ENCODE peak calls at places on chromosomes 12 and 14, in nine cellular contexts. One of them, this sample, is unnamed.

GRCh38 chr12:67433393-67434175 is 164.4 kb downstream of the CAND1 start:
- DNase-seq in GM03348: no peak
- DNase-seq in left lobe of liver: no peak
- DNase-seq in CD8-positive, alpha-beta T cell: no peak
- DNase-seq in HCEC 1CT: peak; percentile 47
- DNase-seq in pancreas: no peak
- DNase-seq in left colon: no peak
- DNase-seq in dermis blood vessel endothelial cell: no peak
- DNase-seq in adipocyte: no peak
- DNase-seq in this sample: peak; percentile 71

GRCh38 chr14:22189873-22190272 is 399.2 kb downstream of the DAD1 start:
- DNase-seq in pancreas: no peak
- DNase-seq in HCEC 1CT: no peak
- DNase-seq in dermis blood vessel endothelial cell: no peak
- DNase-seq in CD8-positive, alpha-beta T cell: no peak
- DNase-seq in left lobe of liver: no peak
- DNase-seq in adipocyte: no peak
- DNase-seq in GM03348: no peak
- DNase-seq in left colon: no peak
- DNase-seq in this sample: no peak

GRCh38 chr12:109779382-109779781 is 53.8 kb downstream of the TRPV4 start:
- DNase-seq in dermis blood vessel endothelial cell: peak; percentile 33
- DNase-seq in pancreas: no peak
- DNase-seq in left lobe of liver: no peak
- DNase-seq in HCEC 1CT: no peak
- DNase-seq in GM03348: no peak
- DNase-seq in left colon: no peak
- DNase-seq in CD8-positive, alpha-beta T cell: no peak
- DNase-seq in adipocyte: no peak
- DNase-seq in this sample: no peak

GRCh38 chr12:121033625-121034349 is 5.3 kb downstream of the OASL start:
- DNase-seq in HCEC 1CT: peak; percentile 40
- DNase-seq in pancreas: no peak
- DNase-seq in left colon: no peak
- DNase-seq in GM03348: peak; percentile 26
- DNase-seq in left lobe of liver: no peak
- DNase-seq in CD8-positive, alpha-beta T cell: peak; percentile 49
- DNase-seq in dermis blood vessel endothelial cell: no peak
- DNase-seq in adipocyte: peak; percentile 21
- DNase-seq in this sample: peak; percentile 61

GRCh38 chr12:114855678-114856077 is 171.7 kb upstream of the TBX3 start:
- DNase-seq in left colon: no peak
- DNase-seq in CD8-positive, alpha-beta T cell: no peak
- DNase-seq in pancreas: no peak
- DNase-seq in left lobe of liver: no peak
- DNase-seq in GM03348: no peak
- DNase-seq in dermis blood vessel endothelial cell: no peak
- DNase-seq in HCEC 1CT: no peak
- DNase-seq in adipocyte: no peak
- DNase-seq in this sample: no peak

GRCh38 chr14:90293766-90294471 is 37.6 kb downstream of the PSMC1 start:
- DNase-seq in adipocyte: no peak
- DNase-seq in dermis blood vessel endothelial cell: no peak
- DNase-seq in pancreas: no peak
- DNase-seq in GM03348: no peak
- DNase-seq in HCEC 1CT: no peak
- DNase-seq in left lobe of liver: no peak
- DNase-seq in left colon: no peak
- DNase-seq in CD8-positive, alpha-beta T cell: no peak
- DNase-seq in this sample: no peak

GRCh38 chr14:37197421-37198272 is at the start of gene MIPOL1:
- DNase-seq in CD8-positive, alpha-beta T cell: no peak
- DNase-seq in left lobe of liver: peak; percentile 92
- DNase-seq in left colon: peak; percentile 77
- DNase-seq in HCEC 1CT: peak; percentile 90
- DNase-seq in pancreas: peak; percentile 91
- DNase-seq in dermis blood vessel endothelial cell: peak; percentile 93
- DNase-seq in adipocyte: peak; percentile 97
- DNase-seq in GM03348: peak; percentile 98
- DNase-seq in this sample: peak; percentile 82

GRCh38 chr14:99262977-99263448 is 9.0 kb downstream of the BCL11B start:
- DNase-seq in left lobe of liver: no peak
- DNase-seq in CD8-positive, alpha-beta T cell: no peak
- DNase-seq in adipocyte: no peak
- DNase-seq in HCEC 1CT: no peak
- DNase-seq in left colon: no peak
- DNase-seq in pancreas: no peak
- DNase-seq in dermis blood vessel endothelial cell: no peak
- DNase-seq in GM03348: no peak
- DNase-seq in this sample: no peak

GRCh38 chr14:73465833-73466532 is 7.6 kb upstream of the NUMB start:
- DNase-seq in HCEC 1CT: no peak
- DNase-seq in left lobe of liver: no peak
- DNase-seq in CD8-positive, alpha-beta T cell: no peak
- DNase-seq in dermis blood vessel endothelial cell: peak; percentile 49
- DNase-seq in left colon: no peak
- DNase-seq in pancreas: no peak
- DNase-seq in GM03348: no peak
- DNase-seq in adipocyte: no peak
- DNase-seq in this sample: no peak

GRCh38 chr14:61934385-61934784 is 172.2 kb downstream of the SNAPC1 start:
- DNase-seq in HCEC 1CT: peak; percentile 99
- DNase-seq in left lobe of liver: no peak
- DNase-seq in dermis blood vessel endothelial cell: no peak
- DNase-seq in pancreas: no peak
- DNase-seq in GM03348: peak; percentile 63
- DNase-seq in CD8-positive, alpha-beta T cell: no peak
- DNase-seq in left colon: no peak
- DNase-seq in adipocyte: peak; percentile 86
- DNase-seq in this sample: peak; percentile 86

GRCh38 chr12:54277823-54278276 is 2.1 kb downstream of the CBX5 start:
- DNase-seq in CD8-positive, alpha-beta T cell: no peak
- DNase-seq in GM03348: peak; percentile 74
- DNase-seq in HCEC 1CT: peak; percentile 37
- DNase-seq in dermis blood vessel endothelial cell: no peak
- DNase-seq in left colon: no peak
- DNase-seq in adipocyte: peak; percentile 55
- DNase-seq in left lobe of liver: no peak
- DNase-seq in pancreas: no peak
- DNase-seq in this sample: peak; percentile 34

GRCh38 chr12:29241821-29242591 is 92.9 kb downstream of the FAR2 start:
- DNase-seq in dermis blood vessel endothelial cell: peak; percentile 77
- DNase-seq in left lobe of liver: peak; percentile 54
- DNase-seq in GM03348: peak; percentile 70
- DNase-seq in adipocyte: peak; percentile 86
- DNase-seq in pancreas: no peak
- DNase-seq in HCEC 1CT: peak; percentile 89
- DNase-seq in CD8-positive, alpha-beta T cell: no peak
- DNase-seq in left colon: peak; percentile 56
- DNase-seq in this sample: peak; percentile 96

GRCh38 chr14:91252901-91253794 is 8.6 kb upstream of the GPR68 start:
- DNase-seq in pancreas: peak; percentile 83
- DNase-seq in dermis blood vessel endothelial cell: peak; percentile 42
- DNase-seq in left colon: no peak
- DNase-seq in left lobe of liver: no peak
- DNase-seq in GM03348: peak; percentile 85
- DNase-seq in CD8-positive, alpha-beta T cell: no peak
- DNase-seq in adipocyte: peak; percentile 66
- DNase-seq in HCEC 1CT: no peak
- DNase-seq in this sample: no peak

GRCh38 chr12:6818246-6819006 is 3.2 kb upstream of the GPR162 start:
- DNase-seq in HCEC 1CT: no peak
- DNase-seq in CD8-positive, alpha-beta T cell: no peak
- DNase-seq in pancreas: no peak
- DNase-seq in left colon: no peak
- DNase-seq in left lobe of liver: peak; percentile 66
- DNase-seq in adipocyte: no peak
- DNase-seq in dermis blood vessel endothelial cell: no peak
- DNase-seq in GM03348: no peak
- DNase-seq in this sample: no peak

GRCh38 chr14:73280903-73281302 is 43.6 kb downstream of the PAPLN start:
- DNase-seq in GM03348: no peak
- DNase-seq in left lobe of liver: no peak
- DNase-seq in CD8-positive, alpha-beta T cell: no peak
- DNase-seq in left colon: no peak
- DNase-seq in pancreas: no peak
- DNase-seq in dermis blood vessel endothelial cell: no peak
- DNase-seq in HCEC 1CT: no peak
- DNase-seq in adipocyte: no peak
- DNase-seq in this sample: no peak

This sample was measured in fibroblast of mammary gland.